ENCODE peak calls at places on chromosomes 3 and 15, in five cellular contexts. N is psoas muscle, O is IMR-90, T is mammary epithelial cell, L is HepG2. A is an unnamed sample.

GRCh38 chr3:169250000-169250399 is 413.5 kb downstream of the MECOM start:
- DNase-seq in N (no peak), L (no peak), T (no peak), O (no peak), A (no peak)

GRCh38 chr3:140509534-140509933 is 168.3 kb upstream of the TRIM42 start:
- DNase-seq in T (no peak), L (no peak), O (no peak), N (no peak), A (no peak)

GRCh38 chr3:53645754-53646153 is 151.3 kb downstream of the CACNA1D start:
- DNase-seq in O (no peak), N (peak; percentile 54), L (no peak), T (no peak), A (no peak)

GRCh38 chr3:138259126-138259525 is 70.5 kb downstream of the NME9 start:
- DNase-seq in T (no peak), L (no peak), N (no peak), O (no peak), A (no peak)

GRCh38 chr3:117011687-117012250 is 302.2 kb downstream of the TUSC7 start:
- DNase-seq in L (no peak), O (no peak), N (no peak), T (no peak), A (no peak)

GRCh38 chr15:82231842-82232241 is 30.7 kb downstream of the EFL1 start:
- DNase-seq in T (no peak), N (no peak), O (no peak), L (peak; percentile 76), A (no peak)

GRCh38 chr3:183826854-183827253 is 1.5 kb upstream of the MAP6D1 start:
- DNase-seq in O (no peak), T (no peak), L (no peak), N (no peak), A (no peak)

GRCh38 chr15:71600237-71600636 is 210.1 kb upstream of the NR2E3 start:
- DNase-seq in N (no peak), T (no peak), L (no peak), O (no peak), A (no peak)

GRCh38 chr3:106341090-106341489 is 472.3 kb upstream of the CBLB start:
- DNase-seq in N (peak; percentile 71), L (no peak), O (peak; percentile 20), T (no peak), A (no peak)

GRCh38 chr3:126266291-126266840 is 86.0 kb upstream of the ALDH1L1 start:
- DNase-seq in O (peak; percentile 10), L (no peak), N (peak; percentile 94), T (no peak), A (no peak)

GRCh38 chr3:156678216-156678615 is 3.8 kb downstream of the TIPARP start:
- DNase-seq in N (no peak), O (no peak), L (no peak), T (no peak), A (no peak)

GRCh38 chr15:45205192-45205591 is 17.4 kb upstream of the SHF start:
- DNase-seq in T (peak; percentile 57), L (peak; percentile 67), N (peak; percentile 71), O (peak; percentile 69), A (peak; percentile 68)

GRCh38 chr3:194871864-194872668 is 186.4 kb downstream of the FAM43A start:
- DNase-seq in T (peak; percentile 66), N (peak; percentile 64), O (peak; percentile 74), L (no peak), A (no peak)

GRCh38 chr3:76047368-76047767 is 262.0 kb upstream of the ZNF717 start:
- DNase-seq in N (no peak), T (no peak), O (no peak), L (no peak), A (no peak)

GRCh38 chr3:54079314-54079713 is 43.0 kb upstream of the CACNA2D3 start:
- DNase-seq in T (no peak), N (no peak), L (no peak), O (no peak), A (no peak)

GRCh38 chr3:60355825-60356224 is 895.4 kb downstream of the FHIT start:
- DNase-seq in L (no peak), T (no peak), N (no peak), O (no peak), A (no peak)

GRCh38 chr3:16587703-16588070 is 17.5 kb downstream of the DAZL start:
- DNase-seq in N (no peak), L (no peak), T (no peak), O (peak; percentile 1), A (no peak)

GRCh38 chr15:37891754-37892368 is 42.6 kb upstream of the TMCO5A start:
- DNase-seq in T (peak; percentile 42), O (peak; percentile 70), L (peak; percentile 23), N (no peak), A (no peak)

GRCh38 chr3:33061782-33062181 is 35.2 kb downstream of the GLB1 start:
- DNase-seq in N (no peak), L (no peak), O (peak; percentile 83), T (no peak), A (no peak)

GRCh38 chr3:101847328-101847727 is 2.0 kb upstream of the NFKBIZ start:
- DNase-seq in O (no peak), N (no peak), T (no peak), L (peak; percentile 43), A (no peak)

GRCh38 chr3:42730706-42731420 is 28.3 kb upstream of the HHATL start:
- DNase-seq in L (no peak), O (no peak), N (no peak), T (no peak), A (no peak)

GRCh38 chr3:37770336-37770735 is 91.3 kb upstream of the CTDSPL start:
- DNase-seq in L (no peak), O (no peak), T (no peak), N (no peak), A (no peak)

GRCh38 chr3:134650431-134651346 is at the start of gene KY:
- DNase-seq in L (no peak), T (peak; percentile 22), N (peak; percentile 78), O (peak; percentile 26), A (no peak)

GRCh38 chr3:30681276-30682211 is 75.1 kb downstream of the TGFBR2 start:
- DNase-seq in N (peak; percentile 67), L (no peak), T (no peak), O (peak; percentile 68), A (no peak)

GRCh38 chr3:101642441-101642840 is 34.5 kb downstream of the ZBTB11 start:
- DNase-seq in L (no peak), N (no peak), T (no peak), O (no peak), A (no peak)

GRCh38 chr3:129007792-129008191 is 6.7 kb downstream of the EFCC1 start:
- DNase-seq in L (no peak), N (no peak), T (no peak), O (no peak), A (no peak)

GRCh38 chr3:129004639-129005295 is 3.7 kb downstream of the EFCC1 start:
- DNase-seq in T (no peak), O (no peak), N (peak; percentile 53), L (no peak), A (no peak)

GRCh38 chr3:129005526-129006303 is 4.6 kb downstream of the EFCC1 start:
- DNase-seq in T (no peak), L (peak; percentile 34), N (no peak), O (peak; percentile 65), A (peak; percentile 23)

GRCh38 chr3:129009266-129009665 is 8.2 kb downstream of the EFCC1 start:
- DNase-seq in T (no peak), L (no peak), N (no peak), O (no peak), A (no peak)

DNA sequence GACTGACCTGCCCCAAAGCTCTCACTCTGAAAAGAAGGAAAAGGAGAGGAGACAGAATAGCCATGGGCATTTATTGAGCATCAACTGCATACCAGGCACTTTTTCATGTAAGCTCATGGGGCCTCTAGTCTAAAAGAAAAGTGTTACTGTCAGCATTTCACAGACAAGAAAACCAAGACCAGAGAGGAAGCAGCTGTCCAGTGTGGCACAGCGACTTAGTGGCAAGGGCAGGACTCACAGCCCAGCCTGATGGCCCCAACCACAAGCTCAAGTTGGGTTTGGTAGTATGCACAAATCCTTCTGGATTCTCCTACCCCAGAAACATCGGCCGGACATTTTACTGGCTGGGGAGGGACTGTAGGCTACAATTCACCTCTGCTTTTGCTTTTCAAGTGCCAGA is 5.8 kb downstream of the EFCC1 start:
- DNase-seq in N (no peak), T (no peak), O (no peak), L (no peak), A (no peak)
- H3K27ac ChIP-seq in N (no peak overlapping the region), T (no peak overlapping the region), O (no peak overlapping the region), L (no peak overlapping the region), A (no peak overlapping the region)

GRCh38 chr3:152283492-152284381 is 15.0 kb downstream of the MBNL1 start:
- DNase-seq in N (no peak), T (no peak), O (no peak), L (no peak), A (no peak)

GRCh38 chr3:152280539-152280938 is 11.8 kb downstream of the MBNL1 start:
- DNase-seq in N (no peak), L (no peak), O (no peak), T (no peak), A (no peak)

GRCh38 chr3:152281032-152281713 is 12.4 kb downstream of the MBNL1 start:
- DNase-seq in N (no peak), O (no peak), T (no peak), L (peak; percentile 54), A (no peak)

GRCh38 chr3:152284906-152285305 is 16.2 kb downstream of the MBNL1 start:
- DNase-seq in L (no peak), N (no peak), O (no peak), T (no peak), A (no peak)

GRCh38 chr3:152282813-152283212 is 14.1 kb downstream of the MBNL1 start:
- DNase-seq in O (no peak), L (no peak), T (no peak), N (no peak), A (no peak)
- H3K27ac ChIP-seq in O (no peak overlapping the region), L (no peak overlapping the region), T (no peak overlapping the region), N (peak overlapping the region; percentile 99), A (peak overlapping the region; percentile 24)

GRCh38 chr15:94674251-94674650 is 442.9 kb downstream of the MCTP2 start:
- DNase-seq in T (peak; percentile 88), L (no peak), O (no peak), N (no peak), A (no peak)
- H3K27ac ChIP-seq in T (peak overlapping the region; percentile 73), L (no peak overlapping the region), O (no peak overlapping the region), N (no peak overlapping the region), A (no peak overlapping the region)

GRCh38 chr3:188253123-188253793 is 99.3 kb downstream of the LPP start:
- DNase-seq in O (no peak), L (no peak), N (no peak), T (no peak), A (no peak)
- H3K27ac ChIP-seq in O (no peak overlapping the region), L (no peak overlapping the region), N (no peak overlapping the region), T (no peak overlapping the region), A (no peak overlapping the region)

DNA sequence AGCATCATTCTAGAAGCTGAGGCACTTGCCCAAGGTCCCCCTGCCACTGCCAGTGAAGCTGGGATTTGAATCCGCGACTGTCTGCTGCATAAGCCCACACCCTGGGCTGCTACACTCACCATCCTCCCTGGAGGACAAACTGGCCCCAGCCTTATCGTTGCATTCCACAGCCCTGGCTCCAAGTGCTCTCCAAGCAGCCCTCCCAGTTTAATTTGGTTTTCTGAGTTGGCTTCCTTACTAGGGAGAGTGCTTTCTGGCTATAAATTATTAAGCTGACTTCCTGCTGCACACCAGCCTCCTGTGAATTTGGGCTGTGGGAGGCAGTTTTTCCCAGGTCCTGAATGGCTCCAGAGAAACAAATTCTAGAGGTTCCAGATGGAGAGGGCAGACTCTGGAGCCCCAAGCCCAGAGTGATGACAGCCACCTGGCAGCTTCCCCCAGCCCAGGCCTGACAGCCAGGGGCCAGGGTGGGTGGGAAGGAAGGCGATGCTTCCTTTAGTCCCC is 69.8 kb downstream of the SEMA5B start:
- DNase-seq in L (no peak), N (no peak), O (no peak), T (no peak), A (no peak)
- H3K27ac ChIP-seq in L (no peak overlapping the region), N (no peak overlapping the region), O (no peak overlapping the region), T (no peak overlapping the region), A (no peak overlapping the region)

A was measured in DND-41.